ENCODE peak calls at places on chromosomes 6 and 20, in four cellular contexts. T is prostate gland, U is tibial nerve, L is body of pancreas. S is an unnamed sample.
A peak's percentile ranks its signal among the peaks of the same experiment; 100 is the strongest.

GRCh38 chr20:62606551-62607201 is 35.6 kb upstream of the SLCO4A1 start:
- DNase-seq in T (no peak), U (peak; percentile 74), L (peak; percentile 48), S (no peak)

GRCh38 chr20:23162887-23163286 is 76.8 kb upstream of the CD93 start:
- DNase-seq in T (no peak), U (no peak), L (no peak), S (no peak)

GRCh38 chr6:162963861-162964260 is 236.1 kb downstream of the PACRG start:
- DNase-seq in T (no peak), U (no peak), L (no peak), S (no peak)

GRCh38 chr6:89353702-89354392 is 1.3 kb upstream of the UBE2J1 start:
- DNase-seq in T (no peak), U (no peak), L (no peak), S (no peak)

GRCh38 chr6:7878401-7878964 is 32.1 kb downstream of the TXNDC5 start:
- DNase-seq in T (no peak), U (no peak), L (no peak), S (no peak)

GRCh38 chr6:166589334-166589731 is 2.9 kb upstream of the RAMACL start:
- DNase-seq in T (no peak), U (no peak), L (no peak), S (no peak)

GRCh38 chr6:135176464-135176863 is 4.6 kb upstream of the MYB start:
- DNase-seq in T (no peak), U (no peak), L (no peak), S (no peak)

GRCh38 chr6:100346828-100347227 is 117.9 kb downstream of the SIM1 start:
- DNase-seq in T (no peak), U (no peak), L (no peak), S (peak; percentile 76)

GRCh38 chr20:10359621-10360040 is 74.4 kb downstream of the MKKS start:
- DNase-seq in T (no peak), U (no peak), L (no peak), S (peak; percentile 69)

GRCh38 chr6:138454976-138455706 is 44.2 kb downstream of the NHSL1 start:
- DNase-seq in T (peak; percentile 52), U (no peak), L (peak; percentile 23), S (no peak)

GRCh38 chr6:34095136-34095505 is 50.8 kb downstream of the GRM4 start:
- DNase-seq in T (no peak), U (no peak), L (no peak), S (no peak)

GRCh38 chr6:75349262-75349984 is 64.8 kb upstream of the TMEM30A start:
- DNase-seq in T (no peak), U (no peak), L (peak; percentile 54), S (no peak)

GRCh38 chr6:133774356-133774755 is 114.6 kb upstream of the TCF21 start:
- DNase-seq in T (no peak), U (no peak), L (no peak), S (no peak)

GRCh38 chr20:31695849-31696804 is 26.5 kb downstream of the BCL2L1 start:
- DNase-seq in T (no peak), U (no peak), L (peak; percentile 49), S (peak; percentile 77)

GRCh38 chr6:92777146-92777740 is 642.1 kb downstream of the EPHA7 start:
- DNase-seq in T (no peak), U (no peak), L (no peak), S (no peak)

GRCh38 chr6:167448378-167448777 is 123.5 kb downstream of the TTLL2 start:
- DNase-seq in T (no peak), U (no peak), L (no peak), S (peak; percentile 32)

GRCh38 chr6:100171533-100172321 is 177.7 kb upstream of the MCHR2 start:
- DNase-seq in T (no peak), U (no peak), L (no peak), S (no peak)

GRCh38 chr20:36336838-36337478 is 30.8 kb downstream of the DLGAP4 start:
- DNase-seq in T (no peak), U (no peak), L (no peak), S (no peak)

GRCh38 chr6:37489697-37490336 is 9.9 kb downstream of the CCDC167 start:
- DNase-seq in T (no peak), U (no peak), L (peak; percentile 30), S (no peak)

GRCh38 chr20:31603822-31604566 is 1.1 kb upstream of the ID1 start:
- DNase-seq in T (peak; percentile 95), U (peak; percentile 83), L (peak; percentile 97), S (peak; percentile 100)

GRCh38 chr6:70176853-70177550 is 125.9 kb downstream of the COL9A1 start:
- DNase-seq in T (no peak), U (no peak), L (no peak), S (no peak)

GRCh38 chr6:30819287-30819917 is 64.9 kb upstream of the DDR1 start:
- DNase-seq in T (no peak), U (no peak), L (no peak), S (no peak)

GRCh38 chr6:150857062-150857905 is 8.2 kb upstream of the MTHFD1L start:
- DNase-seq in T (no peak), U (no peak), L (no peak), S (peak; percentile 80)

GRCh38 chr6:158158123-158158522 is 9.9 kb downstream of the SERAC1 start:
- DNase-seq in T (no peak), U (no peak), L (no peak), S (no peak)

GRCh38 chr6:24858154-24858801 is 59.6 kb upstream of the ARMH2 start:
- DNase-seq in T (no peak), U (no peak), L (no peak), S (no peak)

GRCh38 chr6:122609881-122610689 is at the start of gene PKIB:
- DNase-seq in T (peak; percentile 70), U (peak; percentile 39), L (peak; percentile 86), S (peak; percentile 64)

GRCh38 chr20:43531091-43531443 is 23.6 kb downstream of the L3MBTL1 start:
- DNase-seq in T (no peak), U (no peak), L (no peak), S (no peak)

GRCh38 chr6:30685157-30685976 is 1.1 kb downstream of the PPP1R18 start:
- DNase-seq in T (no peak), U (no peak), L (no peak), S (peak; percentile 40)

GRCh38 chr6:28207244-28208179 is 17.6 kb upstream of the ZSCAN9 start:
- DNase-seq in T (no peak), U (no peak), L (no peak), S (peak; percentile 44)

GRCh38 chr6:69232506-69233194 is 564.2 kb downstream of the LMBRD1 start:
- DNase-seq in T (peak; percentile 44), U (peak; percentile 22), L (peak; percentile 68), S (peak; percentile 59)

GRCh38 chr20:51193066-51193772 is 170.3 kb upstream of the KCNG1 start:
- DNase-seq in T (no peak), U (no peak), L (no peak), S (no peak)

GRCh38 chr6:94052754-94053153 is 633.4 kb upstream of the EPHA7 start:
- DNase-seq in T (no peak), U (no peak), L (no peak), S (no peak)

GRCh38 chr6:16754864-16755263 is 6.4 kb downstream of the ATXN1 start:
- DNase-seq in T (no peak), U (no peak), L (no peak), S (no peak)

GRCh38 chr6:135922746-135923145 is 71.2 kb downstream of the PDE7B start:
- DNase-seq in T (no peak), U (no peak), L (no peak), S (no peak)

GRCh38 chr6:85002847-85003246 is 238.4 kb upstream of the TBX18 start:
- DNase-seq in T (no peak), U (no peak), L (no peak), S (no peak)
- H3K27me3 ChIP-seq in T (no peaks in the 10 kb centered on the region), U (no peaks in the 10 kb centered on the region), L (no peaks in the 10 kb centered on the region), S (no peaks in the 10 kb centered on the region)

GRCh38 chr20:58174708-58175287 is 53.7 kb downstream of the ANKRD60 start:
- DNase-seq in T (no peak), U (peak; percentile 74), L (no peak), S (no peak)
- H3K4me3 ChIP-seq in T (no peak overlapping the region), U (peak overlapping the region; percentile 5), L (no peak overlapping the region), S (peak overlapping the region; percentile 14)

GRCh38 chr6:39049575-39050283 is 1.1 kb downstream of the GLP1R start:
- DNase-seq in T (no peak), U (no peak), L (no peak), S (no peak)
- H3K27ac ChIP-seq in T (no peak overlapping the region), U (no peak overlapping the region), L (no peak overlapping the region), S (no peak overlapping the region)

DNA sequence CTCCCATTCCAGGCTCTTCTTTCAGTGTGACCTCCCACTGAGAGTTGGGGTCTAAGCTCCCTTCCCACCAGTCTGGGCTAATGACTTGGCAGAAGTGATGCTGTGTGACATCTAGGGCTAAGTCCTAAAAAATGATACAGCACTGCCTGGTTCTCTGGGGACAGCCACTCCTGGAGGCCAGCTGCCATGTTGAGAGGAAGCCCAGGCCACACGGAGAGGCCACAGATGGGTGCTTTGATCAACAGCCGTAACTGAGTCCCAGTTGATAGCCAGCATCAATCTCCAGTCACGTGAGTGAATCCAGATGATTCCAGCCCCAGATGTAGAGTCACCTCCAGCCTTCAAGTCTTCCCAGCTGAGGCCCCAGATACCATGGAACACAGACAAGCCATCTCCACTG is 13.8 kb downstream of the SUN5 start:
- DNase-seq in T (no peak), U (no peak), L (no peak), S (no peak)
- H3K27me3 ChIP-seq in T (no peaks in the 10 kb centered on the region), U (no peaks in the 10 kb centered on the region), L (no peaks in the 10 kb centered on the region), S (peaks cover 2% of the 10 kb centered on the region)

DNA sequence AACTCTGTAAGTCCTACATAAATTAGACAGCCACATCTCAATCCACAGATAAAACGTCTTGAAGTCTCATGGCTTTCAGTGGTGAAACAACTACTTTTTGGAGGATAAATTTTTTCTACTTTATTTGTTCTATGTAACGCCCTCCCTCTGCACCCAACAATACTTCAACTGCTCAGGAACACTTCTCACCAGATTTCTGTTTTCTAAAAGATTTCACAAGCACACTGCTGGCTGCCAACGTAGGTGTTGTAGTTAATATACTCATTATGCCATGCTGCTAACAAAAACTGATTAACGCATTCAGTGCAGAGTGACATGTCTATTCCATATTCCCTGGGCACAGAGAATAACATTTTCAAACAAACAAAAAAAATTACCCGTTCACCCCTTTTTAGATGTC is 10.2 kb downstream of the USP49 start:
- DNase-seq in T (no peak), U (no peak), L (no peak), S (no peak)
- H3K4me3 ChIP-seq in T (no peak overlapping the region), U (no peak overlapping the region), L (no peak overlapping the region), S (no peak overlapping the region)

DNA sequence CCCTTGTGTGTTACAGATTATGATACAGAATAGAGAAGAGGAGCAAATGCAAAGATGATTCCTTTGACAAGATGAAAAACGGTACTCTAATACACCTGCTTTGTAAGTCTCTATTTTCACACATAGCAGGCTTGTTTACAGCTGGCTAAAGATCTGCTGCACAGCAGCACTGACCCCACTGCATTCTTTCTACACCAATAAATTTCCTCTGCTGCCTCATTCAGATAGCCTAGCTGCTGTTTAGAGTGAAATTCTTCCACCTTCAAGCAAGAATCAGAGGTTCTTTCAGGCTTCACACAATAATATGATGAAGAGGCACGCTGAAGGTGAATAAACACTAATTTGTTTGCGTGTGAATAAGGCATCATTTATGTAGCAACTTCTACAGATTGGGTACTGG is 543.2 kb downstream of the CD83 start:
- DNase-seq in T (no peak), U (no peak), L (no peak), S (no peak)
- H3K27ac ChIP-seq in T (no peak overlapping the region), U (no peak overlapping the region), L (no peak overlapping the region), S (no peak overlapping the region)